ENCODE peak calls at places on chromosomes 11 and 22, in nine cellular contexts. C, S, B, A, K, I, H, Z and Q are unnamed samples.

GRCh38 chr11:61769169-61769920 is 16.9 kb downstream of the MYRF start:
- DNase-seq in A (peak; percentile 32), B (peak; percentile 48), Z (no peak), C (peak; percentile 45), K (no peak), H (peak; percentile 37), I (no peak), S (no peak), Q (peak; percentile 68)

GRCh38 chr11:45907911-45908370 is 870 bp upstream of the FREY1 start:
- DNase-seq in Z (no peak), K (no peak), H (no peak), B (no peak), S (no peak), C (no peak), I (no peak), A (no peak), Q (no peak)

GRCh38 chr11:85249482-85249881 is 377.7 kb downstream of the DLG2 start:
- DNase-seq in C (no peak), B (no peak), Z (no peak), I (no peak), A (no peak), H (no peak), K (no peak), S (no peak), Q (no peak)

GRCh38 chr22:47858773-47859306 is 1096.4 kb downstream of the TBC1D22A start:
- DNase-seq in C (no peak), A (no peak), S (no peak), B (no peak), Z (no peak), I (no peak), H (no peak), K (no peak), Q (no peak)

GRCh38 chr11:45145083-45145420 is 1.4 kb upstream of the PRDM11 start:
- DNase-seq in I (peak; percentile 1), Z (no peak), C (no peak), H (no peak), B (no peak), K (no peak), S (no peak), A (no peak), Q (no peak)

GRCh38 chr11:110525883-110526282 is 96.1 kb downstream of the FDX1 start:
- DNase-seq in S (no peak), B (no peak), H (peak; percentile 63), C (no peak), I (no peak), A (peak; percentile 72), K (no peak), Z (peak; percentile 73), Q (peak; percentile 92)

GRCh38 chr11:69190796-69191536 is 35.2 kb downstream of the SMIM38 start:
- DNase-seq in K (no peak), B (no peak), A (no peak), C (no peak), S (no peak), H (no peak), I (no peak), Z (no peak), Q (no peak)

GRCh38 chr11:85595285-85595884 is 31.8 kb downstream of the DLG2 start:
- DNase-seq in I (no peak), S (no peak), B (no peak), H (peak; percentile 62), Z (no peak), C (no peak), K (no peak), A (peak; percentile 51), Q (peak; percentile 53)

GRCh38 chr11:119859684-119860083 is 130.7 kb upstream of the NECTIN1 start:
- DNase-seq in C (no peak), Z (no peak), S (peak; percentile 22), B (no peak), K (no peak), H (no peak), A (no peak), I (no peak), Q (no peak)

GRCh38 chr11:57307666-57308270 is 17.0 kb downstream of the TNKS1BP1 start:
- DNase-seq in C (no peak), K (no peak), I (no peak), S (no peak), Z (no peak), A (no peak), H (no peak), B (no peak), Q (no peak)